ENCODE peak calls at places on chromosomes 2 and 18, in four cellular contexts. O is GM23248; J is frontal cortex; V is effector memory CD4-positive, alpha-beta T cell. T is an unnamed sample.

GRCh38 chr2:68745006-68745405 is 10.4 kb downstream of the ARHGAP25 start:
- DNase-seq in V (no peak), J (no peak), O (no peak), T (no peak)

GRCh38 chr2:156615836-156616322 is 179.7 kb downstream of the GPD2 start:
- DNase-seq in O (no peak), V (no peak), J (no peak), T (no peak)

GRCh38 chr2:219082332-219082958 is 21.7 kb upstream of the IHH start:
- DNase-seq in V (no peak), J (no peak), O (no peak), T (no peak)

GRCh38 chr2:232568161-232568560 is 17.7 kb downstream of the EIF4E2 start:
- DNase-seq in J (no peak), V (no peak), O (peak), T (peak)

GRCh38 chr18:55458456-55459238 is 129.3 kb downstream of the TCF4 start:
- DNase-seq in O (no peak), V (no peak), J (no peak), T (no peak)

GRCh38 chr2:64225491-64225890 is 81.3 kb upstream of the PELI1 start:
- DNase-seq in V (no peak), J (no peak), O (peak), T (peak)

GRCh38 chr2:230865766-230866703 is 1.3 kb downstream of the ITM2C start:
- DNase-seq in J (peak), V (peak), O (peak), T (no peak)

GRCh38 chr18:53698907-53699306 is 525.6 kb downstream of the MBD2 start:
- DNase-seq in J (peak), O (peak), V (no peak), T (peak)

GRCh38 chr2:188142636-188143035 is 149.0 kb upstream of the GULP1 start:
- DNase-seq in O (peak), V (no peak), J (no peak), T (peak)

GRCh38 chr18:54742120-54742519 is 86.2 kb upstream of the RAB27B start:
- DNase-seq in V (no peak), J (no peak), O (peak), T (peak)

GRCh38 chr2:227862227-227862740 is 9.1 kb upstream of the DAW1 start:
- DNase-seq in O (peak), J (no peak), V (no peak), T (peak)

GRCh38 chr2:60336442-60337141 is 216.9 kb downstream of the BCL11A start:
- DNase-seq in V (no peak), O (no peak), J (no peak), T (no peak)

GRCh38 chr2:119888673-119889072 is 124.2 kb upstream of the EPB41L5 start:
- DNase-seq in O (peak), V (no peak), J (no peak), T (peak)

GRCh38 chr2:98036349-98037000 is 40.7 kb upstream of the TMEM131 start:
- DNase-seq in J (no peak), V (no peak), O (no peak), T (no peak)

GRCh38 chr2:172725741-172726140 is 9.9 kb upstream of the RAPGEF4 start:
- DNase-seq in O (no peak), V (no peak), J (no peak), T (no peak)

GRCh38 chr2:101830555-101830954 is 133.0 kb downstream of the MAP4K4 start:
- DNase-seq in J (no peak), O (peak), V (no peak), T (peak)

GRCh38 chr2:38601463-38602135 is 1.1 kb downstream of the HNRNPLL start:
- DNase-seq in V (no peak), J (no peak), O (peak), T (peak)

GRCh38 chr2:128300621-128301020 is 18.0 kb downstream of the HS6ST1 start:
- DNase-seq in O (no peak), V (no peak), J (no peak), T (no peak)

GRCh38 chr18:77170850-77171410 is 38.3 kb upstream of the MBP start:
- DNase-seq in O (no peak), V (no peak), J (no peak), T (no peak)

GRCh38 chr2:212609499-212609898 is 70.9 kb upstream of the ERBB4 start:
- DNase-seq in V (no peak), J (no peak), O (no peak), T (no peak)

GRCh38 chr2:112600634-112601033 is 16.2 kb downstream of the CHCHD5 start:
- DNase-seq in O (no peak), J (no peak), V (no peak), T (no peak)

GRCh38 chr2:182668671-182669070 is 47.4 kb upstream of the DNAJC10 start:
- DNase-seq in V (no peak), J (no peak), O (peak), T (no peak)

GRCh38 chr2:208466920-208467298 is 60.3 kb downstream of the PTH2R start:
- DNase-seq in O (no peak), J (no peak), V (no peak), T (no peak)

GRCh38 chr2:203730076-203730729 is 23.8 kb downstream of the CD28 start:
- DNase-seq in O (peak), J (no peak), V (no peak), T (peak)

GRCh38 chr2:61210332-61210981 is 48.5 kb downstream of the C2orf74 start:
- DNase-seq in O (peak), V (no peak), J (no peak), T (peak)

GRCh38 chr2:26558271-26559043 is 80.5 kb upstream of the OTOF start:
- DNase-seq in J (no peak), O (peak), V (no peak), T (no peak)

GRCh38 chr18:13218376-13219011 is at the start of gene LDLRAD4:
- DNase-seq in V (peak), J (peak), O (peak), T (no peak)